ENCODE peak calls at places on chromosomes 5 and 9, in five cellular contexts. One of them, this sample, is unnamed.

GRCh38 chr9:113715086-113715485 is 161.0 kb upstream of the ZNF618 start:
- DNase-seq in AG10803: peak
- DNase-seq in iPS-NIHi11: no peak
- DNase-seq in KG1: no peak
- DNase-seq in AG09319: peak
- DNase-seq in this sample: no peak

GRCh38 chr5:29982446-29982845 is 1211.0 kb upstream of the CDH6 start:
- DNase-seq in AG10803: no peak
- DNase-seq in iPS-NIHi11: no peak
- DNase-seq in KG1: no peak
- DNase-seq in AG09319: no peak
- DNase-seq in this sample: no peak

GRCh38 chr5:101785090-101785489 is 511.0 kb downstream of the SLCO4C1 start:
- DNase-seq in AG10803: no peak
- DNase-seq in iPS-NIHi11: no peak
- DNase-seq in KG1: no peak
- DNase-seq in AG09319: no peak
- DNase-seq in this sample: no peak

GRCh38 chr9:69444021-69444420 is 119.0 kb downstream of the ENTREP1 start:
- DNase-seq in AG10803: peak
- DNase-seq in iPS-NIHi11: no peak
- DNase-seq in KG1: no peak
- DNase-seq in AG09319: no peak
- DNase-seq in this sample: peak

GRCh38 chr5:124849774-124850173 is 103.3 kb upstream of the ZNF608 start:
- DNase-seq in AG10803: no peak
- DNase-seq in iPS-NIHi11: no peak
- DNase-seq in KG1: no peak
- DNase-seq in AG09319: no peak
- DNase-seq in this sample: no peak

GRCh38 chr9:90900130-90900529 is 98.5 kb downstream of the SYK start:
- DNase-seq in AG10803: peak
- DNase-seq in iPS-NIHi11: peak
- DNase-seq in KG1: no peak
- DNase-seq in AG09319: no peak
- DNase-seq in this sample: no peak

GRCh38 chr5:1961952-1962595 is 79.3 kb upstream of the IRX4 start:
- DNase-seq in AG10803: no peak
- DNase-seq in iPS-NIHi11: no peak
- DNase-seq in KG1: no peak
- DNase-seq in AG09319: no peak
- DNase-seq in this sample: no peak

GRCh38 chr5:55432549-55432948 is 102.2 kb downstream of the PLPP1 start:
- DNase-seq in AG10803: no peak
- DNase-seq in iPS-NIHi11: no peak
- DNase-seq in KG1: no peak
- DNase-seq in AG09319: no peak
- DNase-seq in this sample: no peak

GRCh38 chr5:67156976-67157583 is 39.5 kb downstream of the CD180 start:
- DNase-seq in AG10803: no peak
- DNase-seq in iPS-NIHi11: peak
- DNase-seq in KG1: no peak
- DNase-seq in AG09319: no peak
- DNase-seq in this sample: peak

GRCh38 chr5:126851441-126852103 is 74.6 kb downstream of the LMNB1 start:
- DNase-seq in AG10803: no peak
- DNase-seq in iPS-NIHi11: no peak
- DNase-seq in KG1: no peak
- DNase-seq in AG09319: no peak
- DNase-seq in this sample: peak

This sample was measured in lung microvascular endothelial cell.